ENCODE peak calls at places on chromosomes 5 and 9, in six cellular contexts. R is IMR-90, P is H1, O is mesenchymal stem cell, U is H9, Y is trophoblast cell. L is an unnamed sample.

GRCh38 chr5:145937432-145938250 is 1.3 kb downstream of the SH3RF2 start:
- DNase-seq in R (peak), P (peak), O (peak), U (peak), Y (no peak), L (no peak)

GRCh38 chr5:174793684-174794328 is 69.4 kb downstream of the MSX2 start:
- DNase-seq in R (peak), P (peak), O (peak), U (peak), Y (peak), L (peak)

GRCh38 chr5:144002866-144003265 is 167.6 kb downstream of the YIPF5 start:
- DNase-seq in R (no peak), P (no peak), O (no peak), U (no peak), Y (no peak), L (no peak)

GRCh38 chr5:67971223-67971830 is 244.2 kb upstream of the PIK3R1 start:
- DNase-seq in R (peak), P (no peak), O (peak), U (no peak), Y (no peak), L (no peak)

GRCh38 chr5:97838214-97838613 is 655.2 kb upstream of the RIOK2 start:
- DNase-seq in R (peak), P (no peak), O (peak), U (no peak), Y (no peak), L (no peak)

GRCh38 chr9:74001382-74001781 is 495.8 kb upstream of the RORB start:
- DNase-seq in R (no peak), P (no peak), O (no peak), U (no peak), Y (no peak), L (no peak)

GRCh38 chr5:127452626-127453025 is 64.8 kb upstream of the PRRC1 start:
- DNase-seq in R (no peak), P (no peak), O (no peak), U (no peak), Y (no peak), L (no peak)

GRCh38 chr5:25544652-25545249 is 900.0 kb upstream of the CDH10 start:
- DNase-seq in R (no peak), P (peak), O (peak), U (peak), Y (peak), L (peak)

GRCh38 chr5:36888303-36888702 is 11.7 kb downstream of the NIPBL start:
- DNase-seq in R (no peak), P (no peak), O (no peak), U (no peak), Y (no peak), L (no peak)

GRCh38 chr5:39209924-39210323 is 9.4 kb downstream of the FYB1 start:
- DNase-seq in R (no peak), P (no peak), O (no peak), U (peak), Y (no peak), L (no peak)

GRCh38 chr5:12272389-12272788 is 368.1 kb upstream of the CTNND2 start:
- DNase-seq in R (no peak), P (peak), O (no peak), U (peak), Y (no peak), L (no peak)

GRCh38 chr5:82019342-82020138 is 47.7 kb downstream of the ATG10 start:
- DNase-seq in R (no peak), P (no peak), O (no peak), U (peak), Y (no peak), L (no peak)

GRCh38 chr9:127895811-127896210 is 3.6 kb downstream of the ST6GALNAC6 start:
- DNase-seq in R (no peak), P (no peak), O (no peak), U (no peak), Y (no peak), L (no peak)

GRCh38 chr9:76530458-76531100 is 71.6 kb downstream of the GCNT1 start:
- DNase-seq in R (peak), P (no peak), O (no peak), U (no peak), Y (no peak), L (no peak)

GRCh38 chr5:52469420-52469819 is 318.3 kb upstream of the ITGA1 start:
- DNase-seq in R (no peak), P (no peak), O (no peak), U (no peak), Y (no peak), L (no peak)

GRCh38 chr9:131320031-131320685 is 30.6 kb downstream of the PLPP7 start:
- DNase-seq in R (no peak), P (no peak), O (no peak), U (no peak), Y (peak), L (no peak)

GRCh38 chr9:136483589-136484152 is 831 bp upstream of the SEC16A start:
- DNase-seq in R (peak), P (peak), O (peak), U (peak), Y (peak), L (peak)

GRCh38 chr5:31381299-31381698 is 150.6 kb downstream of the DROSHA start:
- DNase-seq in R (no peak), P (no peak), O (no peak), U (no peak), Y (no peak), L (no peak)

GRCh38 chr9:70987986-70988385 is 133.4 kb downstream of the TRPM3 start:
- DNase-seq in R (peak), P (no peak), O (peak), U (no peak), Y (no peak), L (no peak)

GRCh38 chr9:81898851-81899250 is 29.4 kb upstream of the SPATA31D4 start:
- DNase-seq in R (peak), P (no peak), O (peak), U (no peak), Y (no peak), L (no peak)

GRCh38 chr9:99852617-99853016 is 30.9 kb downstream of the NR4A3 start:
- DNase-seq in R (no peak), P (no peak), O (no peak), U (no peak), Y (no peak), L (no peak)

GRCh38 chr9:136671646-136672430 is 9.1 kb downstream of the EGFL7 start:
- DNase-seq in R (no peak), P (no peak), O (no peak), U (peak), Y (no peak), L (peak)

GRCh38 chr9:122382901-122383850 is 12.4 kb downstream of the PTGS1 start:
- DNase-seq in R (peak), P (no peak), O (no peak), U (no peak), Y (no peak), L (no peak)

GRCh38 chr5:140205216-140205615 is 30.2 kb downstream of the CYSTM1 start:
- DNase-seq in R (no peak), P (no peak), O (peak), U (no peak), Y (no peak), L (no peak)

GRCh38 chr5:181190711-181191525 is 14.1 kb downstream of the TRIM7 start:
- DNase-seq in R (no peak), P (no peak), O (no peak), U (no peak), Y (no peak), L (peak)

GRCh38 chr9:80285325-80285724 is 713.6 kb downstream of the TLE4 start:
- DNase-seq in R (peak), P (no peak), O (peak), U (no peak), Y (no peak), L (no peak)

GRCh38 chr5:59685806-59686205 is 207.7 kb downstream of the PDE4D start:
- DNase-seq in R (peak), P (no peak), O (no peak), U (no peak), Y (no peak), L (no peak)

GRCh38 chr5:13250450-13251291 is 693.8 kb downstream of the DNAH5 start:
- DNase-seq in R (peak), P (no peak), O (no peak), U (no peak), Y (no peak), L (peak)

GRCh38 chr5:36366883-36367282 is 65.2 kb upstream of the RANBP3L start:
- DNase-seq in R (no peak), P (no peak), O (no peak), U (no peak), Y (no peak), L (no peak)

GRCh38 chr5:114504560-114504959 is 142.7 kb downstream of the KCNN2 start:
- DNase-seq in R (no peak), P (no peak), O (no peak), U (no peak), Y (no peak), L (no peak)
- H4K91ac ChIP-seq in R (no peak), P (no peak), O (no peak), U (no peak), Y (no peak), L (no peak)

GRCh38 chr5:74433255-74434123 is 207.0 kb downstream of the ENC1 start:
- DNase-seq in R (peak), P (no peak), O (peak), U (peak), Y (no peak), L (no peak)
- H4K91ac ChIP-seq in R (no peak), P (no peak), O (no peak), U (no peak), Y (peak), L (no peak)

DNA sequence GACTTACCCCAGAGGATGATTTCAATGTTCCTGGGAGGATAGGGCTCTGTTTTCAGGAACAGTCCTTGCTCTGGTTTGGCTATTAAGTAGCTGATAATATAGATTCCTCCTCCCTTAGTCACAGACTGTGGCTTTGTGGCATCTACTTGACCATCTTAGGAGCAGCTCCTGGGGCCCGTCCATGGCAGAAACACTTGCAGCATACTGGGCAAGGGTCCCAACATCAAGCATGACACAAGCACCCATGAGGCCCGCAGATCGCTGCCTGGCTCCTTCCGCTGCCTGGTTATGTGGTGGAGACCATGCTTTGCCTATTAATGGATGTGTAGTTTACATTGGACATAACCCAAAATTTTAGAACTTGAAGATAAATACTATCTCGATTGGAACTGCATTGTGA is 170.1 kb downstream of the ICE1 start:
- DNase-seq in R (no peak), P (no peak), O (no peak), U (no peak), Y (no peak), L (no peak)
- H4K91ac ChIP-seq in R (no peak), P (no peak), O (no peak), U (no peak), Y (no peak), L (no peak)

GRCh38 chr5:96049398-96050272 is 88.0 kb upstream of the ELL2 start:
- DNase-seq in R (peak), P (no peak), O (peak), U (no peak), Y (peak), L (no peak)
- H4K91ac ChIP-seq in R (peak), P (no peak), O (no peak), U (no peak), Y (no peak), L (no peak)

GRCh38 chr9:94654165-94654894 is 15.0 kb upstream of the FBP1 start:
- DNase-seq in R (peak), P (no peak), O (no peak), U (no peak), Y (no peak), L (no peak)

GRCh38 chr9:94648191-94648590 is 8.9 kb upstream of the FBP1 start:
- DNase-seq in R (no peak), P (no peak), O (no peak), U (no peak), Y (no peak), L (no peak)

GRCh38 chr9:94655739-94656138 is 16.4 kb upstream of the FBP1 start:
- DNase-seq in R (no peak), P (no peak), O (no peak), U (no peak), Y (no peak), L (no peak)

GRCh38 chr9:94649100-94649855 is 10.0 kb upstream of the FBP1 start:
- DNase-seq in R (peak), P (no peak), O (no peak), U (no peak), Y (no peak), L (no peak)

DNA sequence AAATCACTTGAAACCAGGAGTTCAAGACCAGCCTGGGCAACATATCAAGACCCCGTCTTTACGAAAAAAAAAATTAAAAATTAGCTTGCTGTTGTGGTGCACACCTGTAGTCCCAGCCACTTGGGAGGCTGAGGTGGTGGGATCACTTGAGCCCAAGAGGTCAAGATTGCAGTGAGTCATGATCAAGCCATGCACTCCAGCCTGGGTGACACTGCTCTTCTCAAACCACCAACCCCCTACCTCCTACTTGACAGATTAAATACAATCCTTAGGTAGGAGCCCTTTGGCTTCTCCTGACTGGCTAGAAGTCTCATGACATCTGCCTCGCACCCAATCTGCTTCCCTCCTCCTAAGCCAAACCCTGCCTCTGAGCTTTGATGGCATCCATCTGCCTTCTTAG is 11.6 kb upstream of the FBP1 start:
- DNase-seq in R (no peak), P (no peak), O (no peak), U (no peak), Y (no peak), L (no peak)
- H4K91ac ChIP-seq in R (no peak), P (no peak), O (no peak), U (no peak), Y (no peak), L (no peak)

GRCh38 chr9:133204993-133205336 is 4.1 kb downstream of the OBP2B start:
- DNase-seq in R (no peak), P (no peak), O (no peak), U (no peak), Y (no peak), L (no peak)
- H4K91ac ChIP-seq in R (no peak), P (no peak), O (no peak), U (no peak), Y (no peak), L (no peak)

DNA sequence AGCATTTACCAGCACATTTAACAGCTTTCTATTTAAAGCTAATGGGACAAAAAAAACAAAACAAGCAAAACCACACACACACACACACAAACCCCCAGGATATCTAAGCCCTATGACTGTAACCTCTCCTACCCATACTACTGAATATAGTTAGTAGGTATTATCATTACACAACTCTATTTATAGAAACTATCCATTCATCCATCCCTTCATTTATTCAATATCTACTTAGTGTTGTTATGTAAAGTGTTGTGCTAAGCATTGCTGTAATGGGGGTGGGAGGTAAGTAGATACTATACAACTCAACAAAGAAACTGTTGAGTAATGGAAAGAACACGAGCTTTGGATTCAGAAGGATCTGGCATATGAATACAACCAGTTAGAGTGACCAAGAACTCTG is 82.3 kb upstream of the ZNF608 start:
- DNase-seq in R (no peak), P (no peak), O (no peak), U (no peak), Y (no peak), L (no peak)
- H4K91ac ChIP-seq in R (no peak), P (no peak), O (no peak), U (no peak), Y (no peak), L (no peak)

DNA sequence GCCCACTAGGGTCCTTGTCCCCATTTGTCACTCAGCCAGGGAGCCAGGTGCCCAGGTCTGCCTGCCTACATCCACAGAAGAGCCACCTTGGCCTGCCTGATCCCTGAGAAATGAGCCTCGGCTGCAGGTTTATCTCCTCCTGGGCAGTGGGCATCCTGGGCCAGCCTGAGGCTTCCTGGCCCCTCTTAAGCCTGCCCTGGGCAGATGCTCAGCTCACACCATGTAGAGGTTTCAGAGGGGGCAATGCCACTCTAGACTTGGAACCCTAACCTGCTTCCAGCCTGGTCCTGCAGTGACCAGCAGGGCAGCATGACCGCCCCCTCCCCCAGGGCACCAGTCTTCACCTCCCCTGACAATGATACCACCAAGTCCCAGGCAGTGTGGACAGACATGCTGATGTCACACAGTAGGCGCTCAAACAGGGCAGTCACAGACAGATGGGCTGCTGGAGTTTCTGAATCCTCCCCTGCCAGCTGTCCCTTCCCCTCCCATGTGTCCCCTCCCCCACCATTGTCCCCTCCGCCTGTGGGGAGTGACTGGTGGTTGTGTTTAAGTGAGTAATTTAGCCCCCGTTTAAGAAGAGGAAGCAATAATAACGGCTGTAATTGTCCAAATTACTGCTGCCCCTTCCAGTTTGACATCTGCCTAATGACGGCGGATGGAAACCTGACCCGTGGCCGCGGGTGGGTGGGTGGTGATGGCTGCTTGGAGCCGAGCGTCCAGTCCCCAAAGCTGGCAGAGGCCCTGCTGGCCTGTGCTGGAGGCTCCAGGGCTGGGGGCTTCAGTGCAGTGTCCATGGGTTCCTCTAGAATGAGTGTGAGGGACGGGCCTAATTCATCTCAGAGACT is 147.8 kb downstream of the BARX1 start:
- DNase-seq in R (no peak), P (no peak), O (no peak), U (no peak), Y (no peak), L (no peak)
- H4K91ac ChIP-seq in R (no peak), P (peak), O (no peak), U (no peak), Y (no peak), L (no peak)

GRCh38 chr5:104998169-104998568 is 1435.6 kb upstream of the NUDT12 start:
- DNase-seq in R (no peak), P (no peak), O (no peak), U (no peak), Y (no peak), L (no peak)
- H4K91ac ChIP-seq in R (no peak), P (no peak), O (no peak), U (no peak), Y (no peak), L (no peak)

GRCh38 chr9:266228-266627 is 51.6 kb downstream of the DOCK8 start:
- DNase-seq in R (no peak), P (no peak), O (no peak), U (no peak), Y (no peak), L (no peak)

GRCh38 chr9:259405-260404 is 45.0 kb downstream of the DOCK8 start:
- DNase-seq in R (no peak), P (no peak), O (no peak), U (no peak), Y (no peak), L (no peak)

GRCh38 chr9:265209-265900 is 50.7 kb downstream of the DOCK8 start:
- DNase-seq in R (no peak), P (no peak), O (no peak), U (no peak), Y (peak), L (no peak)

GRCh38 chr9:268616-269015 is 54.0 kb downstream of the DOCK8 start:
- DNase-seq in R (no peak), P (no peak), O (no peak), U (no peak), Y (no peak), L (no peak)

GRCh38 chr9:264231-264630 is 49.6 kb downstream of the DOCK8 start:
- DNase-seq in R (no peak), P (no peak), O (no peak), U (no peak), Y (no peak), L (no peak)
- H4K91ac ChIP-seq in R (no peak), P (no peak), O (no peak), U (no peak), Y (no peak), L (no peak)